ENCODE peak calls at places on chromosome 12, in ten cellular contexts. One of them, this sample, is unnamed.

GRCh38 chr12:40801082-40801481 is 108.8 kb downstream of the CNTN1 start:
- DNase-seq in AG09319: no peak
- DNase-seq in Calu3: no peak
- DNase-seq in kidney epithelial cell: no peak
- DNase-seq in AG10803: no peak
- DNase-seq in astrocyte: no peak
- DNase-seq in adrenal gland: no peak
- DNase-seq in neural progenitor cell: no peak
- DNase-seq in GM13976: no peak
- DNase-seq in choroid plexus epithelial cell: no peak
- DNase-seq in this sample: no peak

GRCh38 chr12:47903927-47904646 is 707 bp downstream of the VDR start:
- DNase-seq in AG09319: peak
- DNase-seq in Calu3: peak
- DNase-seq in kidney epithelial cell: peak
- DNase-seq in AG10803: peak
- DNase-seq in astrocyte: peak
- DNase-seq in adrenal gland: peak
- DNase-seq in neural progenitor cell: no peak
- DNase-seq in GM13976: peak
- DNase-seq in choroid plexus epithelial cell: peak
- DNase-seq in this sample: peak

GRCh38 chr12:65567820-65568219 is 256.5 kb upstream of the HMGA2 start:
- DNase-seq in AG09319: no peak
- DNase-seq in Calu3: no peak
- DNase-seq in kidney epithelial cell: no peak
- DNase-seq in AG10803: no peak
- DNase-seq in astrocyte: no peak
- DNase-seq in adrenal gland: no peak
- DNase-seq in neural progenitor cell: no peak
- DNase-seq in GM13976: no peak
- DNase-seq in choroid plexus epithelial cell: no peak
- DNase-seq in this sample: no peak

GRCh38 chr12:107487011-107487680 is 198.5 kb upstream of the PWP1 start:
- DNase-seq in AG09319: no peak
- DNase-seq in Calu3: no peak
- DNase-seq in kidney epithelial cell: no peak
- DNase-seq in AG10803: no peak
- DNase-seq in astrocyte: no peak
- DNase-seq in adrenal gland: peak
- DNase-seq in neural progenitor cell: no peak
- DNase-seq in GM13976: no peak
- DNase-seq in choroid plexus epithelial cell: no peak
- DNase-seq in this sample: no peak

GRCh38 chr12:92080390-92081285 is 65.0 kb downstream of the BTG1 start:
- DNase-seq in AG09319: peak
- DNase-seq in Calu3: peak
- DNase-seq in kidney epithelial cell: peak
- DNase-seq in AG10803: peak
- DNase-seq in astrocyte: peak
- DNase-seq in adrenal gland: no peak
- DNase-seq in neural progenitor cell: no peak
- DNase-seq in GM13976: no peak
- DNase-seq in choroid plexus epithelial cell: peak
- DNase-seq in this sample: peak

GRCh38 chr12:118148287-118148686 is 12.4 kb downstream of the PEBP1 start:
- DNase-seq in AG09319: no peak
- DNase-seq in Calu3: no peak
- DNase-seq in kidney epithelial cell: no peak
- DNase-seq in AG10803: no peak
- DNase-seq in astrocyte: no peak
- DNase-seq in adrenal gland: no peak
- DNase-seq in neural progenitor cell: no peak
- DNase-seq in GM13976: no peak
- DNase-seq in choroid plexus epithelial cell: no peak
- DNase-seq in this sample: no peak

GRCh38 chr12:6554168-6554989 is 1.5 kb downstream of the IFFO1 start:
- DNase-seq in AG09319: no peak
- DNase-seq in Calu3: peak
- DNase-seq in kidney epithelial cell: no peak
- DNase-seq in AG10803: peak
- DNase-seq in astrocyte: peak
- DNase-seq in adrenal gland: peak
- DNase-seq in neural progenitor cell: peak
- DNase-seq in GM13976: peak
- DNase-seq in choroid plexus epithelial cell: peak
- DNase-seq in this sample: peak

GRCh38 chr12:109084425-109084824 is 8.8 kb downstream of the ALKBH2 start:
- DNase-seq in AG09319: no peak
- DNase-seq in Calu3: no peak
- DNase-seq in kidney epithelial cell: no peak
- DNase-seq in AG10803: no peak
- DNase-seq in astrocyte: no peak
- DNase-seq in adrenal gland: no peak
- DNase-seq in neural progenitor cell: no peak
- DNase-seq in GM13976: no peak
- DNase-seq in choroid plexus epithelial cell: no peak
- DNase-seq in this sample: no peak

GRCh38 chr12:71686658-71687025 is 760 bp downstream of the TMEM19 start:
- DNase-seq in AG09319: peak
- DNase-seq in Calu3: no peak
- DNase-seq in kidney epithelial cell: no peak
- DNase-seq in AG10803: peak
- DNase-seq in astrocyte: no peak
- DNase-seq in adrenal gland: no peak
- DNase-seq in neural progenitor cell: no peak
- DNase-seq in GM13976: no peak
- DNase-seq in choroid plexus epithelial cell: peak
- DNase-seq in this sample: peak

GRCh38 chr12:52209321-52209720 is 17.5 kb upstream of the KRT80 start:
- DNase-seq in AG09319: no peak
- DNase-seq in Calu3: no peak
- DNase-seq in kidney epithelial cell: no peak
- DNase-seq in AG10803: no peak
- DNase-seq in astrocyte: no peak
- DNase-seq in adrenal gland: no peak
- DNase-seq in neural progenitor cell: no peak
- DNase-seq in GM13976: peak
- DNase-seq in choroid plexus epithelial cell: no peak
- DNase-seq in this sample: no peak

GRCh38 chr12:120397827-120398563 is 29.0 kb upstream of the MSI1 start:
- DNase-seq in AG09319: no peak
- DNase-seq in Calu3: no peak
- DNase-seq in kidney epithelial cell: no peak
- DNase-seq in AG10803: no peak
- DNase-seq in astrocyte: peak
- DNase-seq in adrenal gland: no peak
- DNase-seq in neural progenitor cell: peak
- DNase-seq in GM13976: no peak
- DNase-seq in choroid plexus epithelial cell: no peak
- DNase-seq in this sample: no peak

GRCh38 chr12:124713436-124714082 is 146.1 kb upstream of the NCOR2 start:
- DNase-seq in AG09319: no peak
- DNase-seq in Calu3: no peak
- DNase-seq in kidney epithelial cell: peak
- DNase-seq in AG10803: peak
- DNase-seq in astrocyte: peak
- DNase-seq in adrenal gland: peak
- DNase-seq in neural progenitor cell: peak
- DNase-seq in GM13976: peak
- DNase-seq in choroid plexus epithelial cell: peak
- DNase-seq in this sample: peak

GRCh38 chr12:57549909-57550627 is at the start of gene KIF5A:
- DNase-seq in AG09319: no peak
- DNase-seq in Calu3: no peak
- DNase-seq in kidney epithelial cell: no peak
- DNase-seq in AG10803: no peak
- DNase-seq in astrocyte: no peak
- DNase-seq in adrenal gland: no peak
- DNase-seq in neural progenitor cell: peak
- DNase-seq in GM13976: peak
- DNase-seq in choroid plexus epithelial cell: no peak
- DNase-seq in this sample: no peak

GRCh38 chr12:32505546-32505945 is 106.2 kb downstream of the FGD4 start:
- DNase-seq in AG09319: no peak
- DNase-seq in Calu3: no peak
- DNase-seq in kidney epithelial cell: no peak
- DNase-seq in AG10803: no peak
- DNase-seq in astrocyte: no peak
- DNase-seq in adrenal gland: no peak
- DNase-seq in neural progenitor cell: no peak
- DNase-seq in GM13976: no peak
- DNase-seq in choroid plexus epithelial cell: no peak
- DNase-seq in this sample: no peak

GRCh38 chr12:22625671-22626251 is 790 bp downstream of the ETNK1 start:
- DNase-seq in AG09319: no peak
- DNase-seq in Calu3: peak
- DNase-seq in kidney epithelial cell: no peak
- DNase-seq in AG10803: peak
- DNase-seq in astrocyte: peak
- DNase-seq in adrenal gland: peak
- DNase-seq in neural progenitor cell: peak
- DNase-seq in GM13976: peak
- DNase-seq in choroid plexus epithelial cell: peak
- DNase-seq in this sample: peak

DNA sequence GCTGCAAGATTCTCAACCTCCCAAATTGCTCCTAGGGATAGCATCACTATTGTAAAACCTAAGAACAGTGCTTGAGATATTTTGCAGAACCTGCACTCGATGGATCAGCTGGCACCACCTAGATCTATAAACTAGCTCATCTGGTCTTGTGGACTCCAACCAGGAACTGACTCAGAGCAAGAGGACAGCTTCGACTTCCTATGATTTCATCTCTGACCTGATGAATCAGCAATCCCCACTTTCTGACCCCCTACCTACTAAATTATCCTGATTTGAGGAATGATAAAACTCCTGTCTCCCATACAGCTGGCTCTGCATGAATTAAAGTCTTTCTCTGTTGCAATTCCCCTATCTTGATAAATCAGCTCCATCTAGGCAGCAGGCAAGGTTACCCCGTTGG is 117.8 kb downstream of the DYRK2 start:
- DNase-seq in AG09319: no peak
- DNase-seq in Calu3: peak
- DNase-seq in kidney epithelial cell: peak
- DNase-seq in AG10803: peak
- DNase-seq in astrocyte: peak
- DNase-seq in adrenal gland: no peak
- DNase-seq in neural progenitor cell: no peak
- DNase-seq in GM13976: no peak
- DNase-seq in choroid plexus epithelial cell: peak
- DNase-seq in this sample: peak
- TF ChIP-seq CTCF in AG09319: no peak
- TF ChIP-seq CTCF in Calu3: no peak
- TF ChIP-seq CTCF in kidney epithelial cell: no peak
- TF ChIP-seq CTCF in AG10803: no peak
- TF ChIP-seq CTCF in astrocyte: no peak
- TF ChIP-seq CTCF in adrenal gland: no peak
- TF ChIP-seq CTCF in neural progenitor cell: no peak
- TF ChIP-seq CTCF in GM13976: no peak
- TF ChIP-seq CTCF in choroid plexus epithelial cell: no peak
- TF ChIP-seq CTCF in this sample: no peak

DNA sequence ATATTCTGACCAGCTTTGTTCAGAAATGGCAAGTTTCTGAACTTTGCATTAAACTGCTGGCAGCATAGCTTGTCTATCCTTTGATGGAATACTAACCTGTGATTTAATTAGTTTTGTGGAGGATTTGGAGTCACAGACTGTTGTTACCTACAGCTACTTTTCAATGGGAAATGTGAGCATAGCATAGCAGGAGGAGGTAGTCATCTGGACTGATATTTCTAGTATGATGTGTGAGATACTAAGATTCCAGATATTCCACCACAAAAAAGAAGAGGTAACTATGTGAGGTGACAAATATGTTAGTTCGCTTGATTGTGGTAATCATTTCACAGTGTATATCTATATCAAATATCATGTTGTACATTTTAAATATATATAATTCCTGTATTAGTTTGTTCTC is 833.0 kb downstream of the SLC6A15 start:
- DNase-seq in AG09319: no peak
- DNase-seq in Calu3: no peak
- DNase-seq in kidney epithelial cell: no peak
- DNase-seq in AG10803: peak
- DNase-seq in astrocyte: peak
- DNase-seq in adrenal gland: no peak
- DNase-seq in neural progenitor cell: no peak
- DNase-seq in GM13976: no peak
- DNase-seq in choroid plexus epithelial cell: peak
- DNase-seq in this sample: no peak
- TF ChIP-seq CTCF in AG09319: no peak
- TF ChIP-seq CTCF in Calu3: no peak
- TF ChIP-seq CTCF in kidney epithelial cell: no peak
- TF ChIP-seq CTCF in AG10803: no peak
- TF ChIP-seq CTCF in astrocyte: no peak
- TF ChIP-seq CTCF in adrenal gland: no peak
- TF ChIP-seq CTCF in neural progenitor cell: no peak
- TF ChIP-seq CTCF in GM13976: no peak
- TF ChIP-seq CTCF in choroid plexus epithelial cell: no peak
- TF ChIP-seq CTCF in this sample: no peak

DNA sequence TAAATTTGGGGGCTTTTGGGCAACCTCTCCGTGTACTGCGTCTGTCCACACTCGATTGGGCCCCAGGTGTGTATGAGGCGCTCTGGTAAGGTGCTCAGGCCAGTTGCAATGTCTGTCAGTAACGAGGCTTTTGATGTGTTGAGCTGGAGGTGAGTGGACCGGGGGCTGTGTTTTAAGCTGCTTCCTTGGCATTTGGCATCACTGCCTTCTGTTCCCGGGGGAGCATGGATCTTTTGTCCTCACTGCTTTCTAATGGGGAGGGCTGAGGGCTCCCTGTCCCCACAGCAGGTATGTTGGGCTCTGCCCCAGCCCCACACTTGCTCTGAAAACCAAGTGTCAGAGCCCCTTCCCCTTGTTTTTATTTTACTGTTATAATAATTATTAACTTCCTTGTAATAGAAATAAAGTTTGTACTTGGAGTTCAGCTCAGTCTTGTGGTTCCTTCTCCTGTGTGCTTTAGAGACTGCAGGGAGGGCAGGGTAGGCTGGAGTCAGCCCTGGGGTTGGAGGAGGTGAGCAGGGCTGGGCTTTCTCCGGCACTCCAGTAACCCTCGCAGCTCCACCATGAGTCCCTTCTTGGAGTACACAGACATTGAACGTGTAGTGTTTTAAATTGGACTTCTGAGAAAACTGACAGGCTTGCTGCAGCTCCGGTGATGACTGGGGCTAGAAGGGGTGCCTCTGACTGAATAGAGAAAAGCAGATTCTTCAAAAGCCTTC is 28.0 kb downstream of the TRAFD1 start:
- DNase-seq in AG09319: no peak
- DNase-seq in Calu3: no peak
- DNase-seq in kidney epithelial cell: no peak
- DNase-seq in AG10803: no peak
- DNase-seq in astrocyte: no peak
- DNase-seq in adrenal gland: no peak
- DNase-seq in neural progenitor cell: no peak
- DNase-seq in GM13976: no peak
- DNase-seq in choroid plexus epithelial cell: no peak
- DNase-seq in this sample: no peak
- TF ChIP-seq CTCF in AG09319: no peak
- TF ChIP-seq CTCF in Calu3: no peak
- TF ChIP-seq CTCF in kidney epithelial cell: no peak
- TF ChIP-seq CTCF in AG10803: no peak
- TF ChIP-seq CTCF in astrocyte: no peak
- TF ChIP-seq CTCF in adrenal gland: no peak
- TF ChIP-seq CTCF in neural progenitor cell: no peak
- TF ChIP-seq CTCF in GM13976: no peak
- TF ChIP-seq CTCF in choroid plexus epithelial cell: no peak
- TF ChIP-seq CTCF in this sample: no peak

GRCh38 chr12:26845984-26846383 is 13.0 kb upstream of the ITPR2 start:
- DNase-seq in AG09319: peak
- DNase-seq in Calu3: no peak
- DNase-seq in kidney epithelial cell: no peak
- DNase-seq in AG10803: peak
- DNase-seq in astrocyte: peak
- DNase-seq in adrenal gland: peak
- DNase-seq in neural progenitor cell: no peak
- DNase-seq in GM13976: no peak
- DNase-seq in choroid plexus epithelial cell: peak
- DNase-seq in this sample: peak
- TF ChIP-seq CTCF in AG09319: no peak
- TF ChIP-seq CTCF in Calu3: no peak
- TF ChIP-seq CTCF in kidney epithelial cell: no peak
- TF ChIP-seq CTCF in AG10803: no peak
- TF ChIP-seq CTCF in astrocyte: no peak
- TF ChIP-seq CTCF in adrenal gland: no peak
- TF ChIP-seq CTCF in neural progenitor cell: no peak
- TF ChIP-seq CTCF in GM13976: no peak
- TF ChIP-seq CTCF in choroid plexus epithelial cell: no peak
- TF ChIP-seq CTCF in this sample: no peak

This sample was measured in fibroblast of mammary gland.